ENCODE peak calls at places on chromosome 19, in nine cellular contexts. One of them, this sample, is unnamed.

GRCh38 chr19:12967907-12968306 is 1.5 kb upstream of the DAND5 start:
- DNase-seq in iPS DF 6.9: no peak
- DNase-seq in thoracic aorta: no peak
- DNase-seq in testis: no peak
- DNase-seq in H9: no peak
- DNase-seq in colonic mucosa: no peak
- DNase-seq in PC-3: peak; percentile 50
- DNase-seq in endodermal cell: no peak
- DNase-seq in ascending aorta: no peak
- DNase-seq in this sample: no peak

GRCh38 chr19:38941979-38942378 is 11.2 kb downstream of the MRPS12 start:
- DNase-seq in testis: no peak
- DNase-seq in thoracic aorta: no peak
- DNase-seq in colonic mucosa: no peak
- DNase-seq in H9: no peak
- DNase-seq in endodermal cell: no peak
- DNase-seq in iPS DF 6.9: no peak
- DNase-seq in PC-3: no peak
- DNase-seq in ascending aorta: no peak
- DNase-seq in this sample: no peak

GRCh38 chr19:3161453-3161852 is 17.1 kb upstream of the S1PR4 start:
- DNase-seq in ascending aorta: no peak
- DNase-seq in endodermal cell: no peak
- DNase-seq in thoracic aorta: no peak
- DNase-seq in PC-3: peak; percentile 54
- DNase-seq in testis: no peak
- DNase-seq in H9: no peak
- DNase-seq in colonic mucosa: no peak
- DNase-seq in iPS DF 6.9: no peak
- DNase-seq in this sample: no peak

GRCh38 chr19:610801-611505 is 21.3 kb downstream of the HCN2 start:
- DNase-seq in PC-3: no peak
- DNase-seq in iPS DF 6.9: no peak
- DNase-seq in H9: no peak
- DNase-seq in testis: peak; percentile 67
- DNase-seq in thoracic aorta: no peak
- DNase-seq in ascending aorta: no peak
- DNase-seq in endodermal cell: no peak
- DNase-seq in colonic mucosa: no peak
- DNase-seq in this sample: peak; percentile 94

GRCh38 chr19:34232566-34233481 is 21.5 kb upstream of the GARRE1 start:
- DNase-seq in testis: peak; percentile 63
- DNase-seq in endodermal cell: no peak
- DNase-seq in thoracic aorta: no peak
- DNase-seq in H9: no peak
- DNase-seq in ascending aorta: no peak
- DNase-seq in colonic mucosa: no peak
- DNase-seq in PC-3: peak; percentile 86
- DNase-seq in iPS DF 6.9: no peak
- DNase-seq in this sample: peak; percentile 77

GRCh38 chr19:575527-576506 is 3.4 kb downstream of the BSG start:
- DNase-seq in ascending aorta: no peak
- DNase-seq in endodermal cell: peak; percentile 55
- DNase-seq in iPS DF 6.9: no peak
- DNase-seq in thoracic aorta: no peak
- DNase-seq in colonic mucosa: no peak
- DNase-seq in PC-3: peak; percentile 75
- DNase-seq in H9: no peak
- DNase-seq in testis: peak; percentile 87
- DNase-seq in this sample: no peak

GRCh38 chr19:29665826-29666633 is 769 bp downstream of the PLEKHF1 start:
- DNase-seq in H9: peak; percentile 86
- DNase-seq in endodermal cell: peak; percentile 90
- DNase-seq in thoracic aorta: no peak
- DNase-seq in PC-3: peak; percentile 38
- DNase-seq in iPS DF 6.9: peak; percentile 47
- DNase-seq in ascending aorta: peak; percentile 35
- DNase-seq in colonic mucosa: peak; percentile 45
- DNase-seq in testis: peak; percentile 53
- DNase-seq in this sample: no peak

GRCh38 chr19:35846038-35846668 is 6.2 kb downstream of the NPHS1 start:
- DNase-seq in thoracic aorta: no peak
- DNase-seq in ascending aorta: no peak
- DNase-seq in testis: no peak
- DNase-seq in endodermal cell: peak; percentile 73
- DNase-seq in colonic mucosa: peak; percentile 47
- DNase-seq in PC-3: peak; percentile 37
- DNase-seq in iPS DF 6.9: no peak
- DNase-seq in H9: peak; percentile 71
- DNase-seq in this sample: no peak

GRCh38 chr19:18999896-19000620 is 33.3 kb downstream of the SUGP2 start:
- DNase-seq in iPS DF 6.9: no peak
- DNase-seq in testis: peak; percentile 30
- DNase-seq in colonic mucosa: no peak
- DNase-seq in PC-3: no peak
- DNase-seq in H9: no peak
- DNase-seq in thoracic aorta: no peak
- DNase-seq in ascending aorta: no peak
- DNase-seq in endodermal cell: peak; percentile 64
- DNase-seq in this sample: no peak

GRCh38 chr19:18996351-18996750 is 37.0 kb downstream of the SUGP2 start:
- DNase-seq in endodermal cell: no peak
- DNase-seq in colonic mucosa: no peak
- DNase-seq in iPS DF 6.9: no peak
- DNase-seq in testis: no peak
- DNase-seq in ascending aorta: no peak
- DNase-seq in thoracic aorta: no peak
- DNase-seq in H9: no peak
- DNase-seq in PC-3: no peak
- DNase-seq in this sample: no peak

GRCh38 chr19:18999016-18999758 is 34.1 kb downstream of the SUGP2 start:
- DNase-seq in iPS DF 6.9: no peak
- DNase-seq in PC-3: peak; percentile 57
- DNase-seq in endodermal cell: no peak
- DNase-seq in thoracic aorta: no peak
- DNase-seq in colonic mucosa: no peak
- DNase-seq in testis: no peak
- DNase-seq in H9: no peak
- DNase-seq in ascending aorta: no peak
- DNase-seq in this sample: no peak

GRCh38 chr19:18996796-18997394 is 36.4 kb downstream of the SUGP2 start:
- DNase-seq in H9: no peak
- DNase-seq in endodermal cell: no peak
- DNase-seq in ascending aorta: no peak
- DNase-seq in thoracic aorta: no peak
- DNase-seq in colonic mucosa: no peak
- DNase-seq in PC-3: no peak
- DNase-seq in testis: no peak
- DNase-seq in iPS DF 6.9: no peak
- DNase-seq in this sample: no peak

DNA sequence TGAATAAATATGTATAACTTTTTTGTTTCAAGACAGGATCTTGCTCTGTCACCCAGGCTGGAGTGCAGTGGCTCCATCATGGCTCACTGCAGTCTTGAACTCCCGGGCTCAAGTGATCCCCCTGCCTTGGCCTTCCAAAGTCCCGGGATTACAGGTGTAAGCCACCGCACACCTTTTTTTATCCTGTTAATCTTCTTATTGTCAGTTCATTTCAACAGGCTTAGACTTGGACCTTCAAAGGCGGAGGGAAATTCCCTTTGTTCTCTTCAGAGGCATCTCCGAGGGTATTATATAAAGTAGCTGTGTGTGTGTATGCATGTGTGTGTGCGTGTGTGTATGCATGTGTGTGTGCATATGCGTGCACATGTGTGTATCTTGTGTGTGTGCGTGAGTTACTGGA is 35.0 kb downstream of the SUGP2 start:
- DNase-seq in iPS DF 6.9: no peak
- DNase-seq in endodermal cell: no peak
- DNase-seq in PC-3: no peak
- DNase-seq in ascending aorta: no peak
- DNase-seq in colonic mucosa: no peak
- DNase-seq in thoracic aorta: no peak
- DNase-seq in testis: no peak
- DNase-seq in H9: no peak
- DNase-seq in this sample: no peak
- H3K27ac ChIP-seq in iPS DF 6.9: no peak overlapping the region
- H3K27ac ChIP-seq in endodermal cell: no peak overlapping the region
- H3K27ac ChIP-seq in PC-3: no peak overlapping the region
- H3K27ac ChIP-seq in ascending aorta: no peak overlapping the region
- H3K27ac ChIP-seq in colonic mucosa: no peak overlapping the region
- H3K27ac ChIP-seq in thoracic aorta: no peak overlapping the region
- H3K27ac ChIP-seq in testis: no peak overlapping the region
- H3K27ac ChIP-seq in H9: no peak overlapping the region
- H3K27ac ChIP-seq in this sample: no peak overlapping the region

GRCh38 chr19:50263176-50263575 is 59.8 kb downstream of the MYH14 start:
- DNase-seq in ascending aorta: no peak
- DNase-seq in endodermal cell: no peak
- DNase-seq in PC-3: no peak
- DNase-seq in colonic mucosa: no peak
- DNase-seq in H9: no peak
- DNase-seq in iPS DF 6.9: no peak
- DNase-seq in thoracic aorta: no peak
- DNase-seq in testis: no peak
- DNase-seq in this sample: no peak

GRCh38 chr19:50266896-50267295 is 62.3 kb downstream of the KCNC3 start:
- DNase-seq in H9: peak; percentile 97
- DNase-seq in PC-3: peak; percentile 39
- DNase-seq in ascending aorta: no peak
- DNase-seq in iPS DF 6.9: peak; percentile 35
- DNase-seq in testis: peak; percentile 66
- DNase-seq in endodermal cell: peak; percentile 98
- DNase-seq in thoracic aorta: no peak
- DNase-seq in colonic mucosa: peak; percentile 73
- DNase-seq in this sample: no peak

GRCh38 chr19:50261446-50261970 is 58.1 kb downstream of the MYH14 start:
- DNase-seq in colonic mucosa: no peak
- DNase-seq in iPS DF 6.9: no peak
- DNase-seq in H9: no peak
- DNase-seq in endodermal cell: no peak
- DNase-seq in ascending aorta: no peak
- DNase-seq in thoracic aorta: no peak
- DNase-seq in PC-3: no peak
- DNase-seq in testis: no peak
- DNase-seq in this sample: no peak

GRCh38 chr19:50266041-50266440 is 62.6 kb downstream of the MYH14 start:
- DNase-seq in testis: no peak
- DNase-seq in PC-3: no peak
- DNase-seq in H9: no peak
- DNase-seq in ascending aorta: no peak
- DNase-seq in iPS DF 6.9: no peak
- DNase-seq in endodermal cell: no peak
- DNase-seq in colonic mucosa: no peak
- DNase-seq in thoracic aorta: no peak
- DNase-seq in this sample: no peak

GRCh38 chr19:50264483-50265186 is 61.2 kb downstream of the MYH14 start:
- DNase-seq in iPS DF 6.9: no peak
- DNase-seq in thoracic aorta: no peak
- DNase-seq in ascending aorta: no peak
- DNase-seq in H9: peak; percentile 60
- DNase-seq in endodermal cell: peak; percentile 71
- DNase-seq in colonic mucosa: no peak
- DNase-seq in testis: no peak
- DNase-seq in PC-3: no peak
- DNase-seq in this sample: no peak
- H3K9me3 ChIP-seq in iPS DF 6.9: peaks cover 5% of the 10 kb centered on the region
- H3K9me3 ChIP-seq in thoracic aorta: no peaks in the 10 kb centered on the region
- H3K9me3 ChIP-seq in ascending aorta: no peaks in the 10 kb centered on the region
- H3K9me3 ChIP-seq in H9: no peaks in the 10 kb centered on the region
- H3K9me3 ChIP-seq in endodermal cell: peaks cover 7% of the 10 kb centered on the region
- H3K9me3 ChIP-seq in colonic mucosa: no peaks in the 10 kb centered on the region
- H3K9me3 ChIP-seq in testis: no peaks in the 10 kb centered on the region
- H3K9me3 ChIP-seq in PC-3: no peaks in the 10 kb centered on the region
- H3K9me3 ChIP-seq in this sample: no peaks in the 10 kb centered on the region

GRCh38 chr19:54294539-54294938 is 13.6 kb upstream of the LILRB2 start:
- DNase-seq in H9: no peak
- DNase-seq in PC-3: no peak
- DNase-seq in endodermal cell: no peak
- DNase-seq in testis: no peak
- DNase-seq in thoracic aorta: no peak
- DNase-seq in ascending aorta: no peak
- DNase-seq in colonic mucosa: no peak
- DNase-seq in iPS DF 6.9: no peak
- DNase-seq in this sample: no peak
- H3K27me3 ChIP-seq in H9: no peaks in the 10 kb centered on the region
- H3K27me3 ChIP-seq in PC-3: peaks cover 90% of the 10 kb centered on the region
- H3K27me3 ChIP-seq in endodermal cell: no peaks in the 10 kb centered on the region
- H3K27me3 ChIP-seq in testis: no peaks in the 10 kb centered on the region
- H3K27me3 ChIP-seq in thoracic aorta: no peaks in the 10 kb centered on the region
- H3K27me3 ChIP-seq in ascending aorta: no peaks in the 10 kb centered on the region
- H3K27me3 ChIP-seq in colonic mucosa: no peaks in the 10 kb centered on the region
- H3K27me3 ChIP-seq in iPS DF 6.9: no peaks in the 10 kb centered on the region
- H3K27me3 ChIP-seq in this sample: peaks cover 4% of the 10 kb centered on the region

GRCh38 chr19:55408320-55408836 is 790 bp upstream of the UBE2S start:
- DNase-seq in PC-3: no peak
- DNase-seq in thoracic aorta: no peak
- DNase-seq in testis: no peak
- DNase-seq in colonic mucosa: no peak
- DNase-seq in endodermal cell: no peak
- DNase-seq in iPS DF 6.9: no peak
- DNase-seq in ascending aorta: no peak
- DNase-seq in H9: no peak
- DNase-seq in this sample: no peak

GRCh38 chr19:55407625-55408319 is at the start of gene UBE2S:
- DNase-seq in iPS DF 6.9: peak; percentile 97
- DNase-seq in ascending aorta: peak; percentile 95
- DNase-seq in H9: peak; percentile 99
- DNase-seq in testis: peak; percentile 100
- DNase-seq in PC-3: peak; percentile 99
- DNase-seq in endodermal cell: peak; percentile 98
- DNase-seq in colonic mucosa: peak; percentile 98
- DNase-seq in thoracic aorta: peak; percentile 97
- DNase-seq in this sample: peak; percentile 98

GRCh38 chr19:55405638-55406037 is 1.9 kb downstream of the UBE2S start:
- DNase-seq in ascending aorta: no peak
- DNase-seq in thoracic aorta: no peak
- DNase-seq in H9: no peak
- DNase-seq in endodermal cell: peak; percentile 25
- DNase-seq in PC-3: no peak
- DNase-seq in testis: no peak
- DNase-seq in iPS DF 6.9: no peak
- DNase-seq in colonic mucosa: no peak
- DNase-seq in this sample: no peak

GRCh38 chr19:55406869-55407624 is 541 bp downstream of the UBE2S start:
- DNase-seq in PC-3: no peak
- DNase-seq in iPS DF 6.9: no peak
- DNase-seq in endodermal cell: peak; percentile 45
- DNase-seq in ascending aorta: no peak
- DNase-seq in testis: no peak
- DNase-seq in thoracic aorta: no peak
- DNase-seq in colonic mucosa: no peak
- DNase-seq in H9: no peak
- DNase-seq in this sample: no peak

DNA sequence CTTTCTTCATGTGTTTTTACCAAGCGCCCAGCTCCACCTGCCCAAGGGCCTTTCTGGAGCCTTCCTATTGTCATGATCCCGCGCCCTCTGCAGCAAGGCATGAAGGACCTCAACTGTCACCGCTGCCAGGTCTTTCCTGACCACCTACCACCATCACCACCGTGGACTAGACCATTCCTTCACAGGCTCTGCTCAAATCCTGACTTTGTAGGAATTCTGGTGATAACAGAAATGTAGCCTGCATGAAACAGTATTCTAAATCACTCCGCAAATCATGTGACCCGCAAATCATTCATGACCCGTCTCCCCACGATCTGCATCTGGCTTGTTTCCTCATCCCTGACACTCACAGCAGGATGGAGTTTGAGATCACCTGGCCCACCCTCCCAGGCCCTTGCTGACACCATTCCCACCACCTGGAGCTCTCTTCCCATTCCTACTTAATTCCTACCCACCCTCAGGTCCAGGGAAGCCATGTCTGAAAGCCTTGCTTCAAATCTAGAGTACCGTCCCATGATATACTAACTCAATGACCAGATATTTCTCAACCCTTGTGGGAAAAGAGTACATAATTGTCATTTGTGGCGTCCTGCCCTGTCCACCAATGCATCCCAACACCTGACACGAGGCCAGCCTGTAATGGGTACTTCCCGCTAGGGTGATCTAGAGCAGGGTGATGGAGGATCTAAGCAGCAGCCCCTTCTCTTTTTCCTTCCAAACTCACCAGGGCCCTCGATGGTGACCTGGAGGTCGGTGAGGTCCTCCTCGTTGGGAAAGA is 1.3 kb downstream of the UBE2S start:
- DNase-seq in testis: no peak
- DNase-seq in endodermal cell: peak; percentile 39
- DNase-seq in colonic mucosa: no peak
- DNase-seq in iPS DF 6.9: no peak
- DNase-seq in H9: no peak
- DNase-seq in PC-3: no peak
- DNase-seq in ascending aorta: no peak
- DNase-seq in thoracic aorta: no peak
- DNase-seq in this sample: no peak
- H3K27ac ChIP-seq in testis: no peak overlapping the region
- H3K27ac ChIP-seq in endodermal cell: no peak overlapping the region
- H3K27ac ChIP-seq in colonic mucosa: no peak overlapping the region
- H3K27ac ChIP-seq in iPS DF 6.9: no peak overlapping the region
- H3K27ac ChIP-seq in H9: no peak overlapping the region
- H3K27ac ChIP-seq in PC-3: no peak overlapping the region
- H3K27ac ChIP-seq in ascending aorta: no peak overlapping the region
- H3K27ac ChIP-seq in thoracic aorta: no peak overlapping the region
- H3K27ac ChIP-seq in this sample: no peak overlapping the region